ENCODE peak calls at places on chromosomes 16 and 17, in ten cellular contexts. One of them, this sample, is unnamed.

GRCh38 chr17:64357191-64357981 is 33.3 kb downstream of the PECAM1 start:
- DNase-seq in left cardiac atrium: peak
- DNase-seq in stimulated activated naive B cell treated with anti-CD40 and anti-IgM and Interleukin-4, amounts not matched to agents 10 μg/mL and 1 μg/mL and 100 μg/mL, for 72 hours: no peak
- DNase-seq in anterior cingulate cortex: peak
- DNase-seq in upper lobe of right lung: peak
- DNase-seq in nucleus accumbens: no peak
- DNase-seq in ELR: peak
- DNase-seq in fibroblast of pulmonary artery: peak
- DNase-seq in C1 segment of cervical spinal cord: no peak
- DNase-seq in activated gamma-delta T cell treated with anti-CD3 and anti-CD28 coated beads, Interleukin-2, amount 50 U/mL, for 16 hours: no peak
- DNase-seq in this sample: peak

GRCh38 chr17:28282596-28282995 is 36.4 kb upstream of the TMEM97 start:
- DNase-seq in left cardiac atrium: no peak
- DNase-seq in stimulated activated naive B cell treated with anti-CD40 and anti-IgM and Interleukin-4, amounts not matched to agents 10 μg/mL and 1 μg/mL and 100 μg/mL, for 72 hours: no peak
- DNase-seq in anterior cingulate cortex: no peak
- DNase-seq in upper lobe of right lung: no peak
- DNase-seq in nucleus accumbens: no peak
- DNase-seq in ELR: peak
- DNase-seq in fibroblast of pulmonary artery: peak
- DNase-seq in C1 segment of cervical spinal cord: no peak
- DNase-seq in activated gamma-delta T cell treated with anti-CD3 and anti-CD28 coated beads, Interleukin-2, amount 50 U/mL, for 16 hours: no peak
- DNase-seq in this sample: no peak

GRCh38 chr17:880871-881269 is 98.7 kb downstream of the NXN start:
- DNase-seq in left cardiac atrium: no peak
- DNase-seq in stimulated activated naive B cell treated with anti-CD40 and anti-IgM and Interleukin-4, amounts not matched to agents 10 μg/mL and 1 μg/mL and 100 μg/mL, for 72 hours: no peak
- DNase-seq in anterior cingulate cortex: no peak
- DNase-seq in upper lobe of right lung: no peak
- DNase-seq in nucleus accumbens: no peak
- DNase-seq in ELR: no peak
- DNase-seq in fibroblast of pulmonary artery: no peak
- DNase-seq in C1 segment of cervical spinal cord: no peak
- DNase-seq in activated gamma-delta T cell treated with anti-CD3 and anti-CD28 coated beads, Interleukin-2, amount 50 U/mL, for 16 hours: no peak
- DNase-seq in this sample: no peak

GRCh38 chr16:86500708-86501510 is 9.4 kb upstream of the FOXF1 start:
- DNase-seq in left cardiac atrium: no peak
- DNase-seq in stimulated activated naive B cell treated with anti-CD40 and anti-IgM and Interleukin-4, amounts not matched to agents 10 μg/mL and 1 μg/mL and 100 μg/mL, for 72 hours: no peak
- DNase-seq in anterior cingulate cortex: no peak
- DNase-seq in upper lobe of right lung: no peak
- DNase-seq in nucleus accumbens: no peak
- DNase-seq in ELR: no peak
- DNase-seq in fibroblast of pulmonary artery: no peak
- DNase-seq in C1 segment of cervical spinal cord: no peak
- DNase-seq in activated gamma-delta T cell treated with anti-CD3 and anti-CD28 coated beads, Interleukin-2, amount 50 U/mL, for 16 hours: no peak
- DNase-seq in this sample: no peak

GRCh38 chr17:4715071-4715749 is 4.8 kb downstream of the ARRB2 start:
- DNase-seq in left cardiac atrium: peak
- DNase-seq in stimulated activated naive B cell treated with anti-CD40 and anti-IgM and Interleukin-4, amounts not matched to agents 10 μg/mL and 1 μg/mL and 100 μg/mL, for 72 hours: no peak
- DNase-seq in anterior cingulate cortex: no peak
- DNase-seq in upper lobe of right lung: no peak
- DNase-seq in nucleus accumbens: no peak
- DNase-seq in ELR: no peak
- DNase-seq in fibroblast of pulmonary artery: no peak
- DNase-seq in C1 segment of cervical spinal cord: no peak
- DNase-seq in activated gamma-delta T cell treated with anti-CD3 and anti-CD28 coated beads, Interleukin-2, amount 50 U/mL, for 16 hours: peak
- DNase-seq in this sample: no peak

GRCh38 chr17:57032343-57032742 is 52.7 kb upstream of the AKAP1 start:
- DNase-seq in left cardiac atrium: peak
- DNase-seq in stimulated activated naive B cell treated with anti-CD40 and anti-IgM and Interleukin-4, amounts not matched to agents 10 μg/mL and 1 μg/mL and 100 μg/mL, for 72 hours: no peak
- DNase-seq in anterior cingulate cortex: no peak
- DNase-seq in upper lobe of right lung: peak
- DNase-seq in nucleus accumbens: no peak
- DNase-seq in ELR: no peak
- DNase-seq in fibroblast of pulmonary artery: no peak
- DNase-seq in C1 segment of cervical spinal cord: no peak
- DNase-seq in activated gamma-delta T cell treated with anti-CD3 and anti-CD28 coated beads, Interleukin-2, amount 50 U/mL, for 16 hours: no peak
- DNase-seq in this sample: no peak

GRCh38 chr17:72691601-72692000 is 400.9 kb downstream of the SLC39A11 start:
- DNase-seq in left cardiac atrium: no peak
- DNase-seq in stimulated activated naive B cell treated with anti-CD40 and anti-IgM and Interleukin-4, amounts not matched to agents 10 μg/mL and 1 μg/mL and 100 μg/mL, for 72 hours: no peak
- DNase-seq in anterior cingulate cortex: no peak
- DNase-seq in upper lobe of right lung: no peak
- DNase-seq in nucleus accumbens: no peak
- DNase-seq in ELR: peak
- DNase-seq in fibroblast of pulmonary artery: no peak
- DNase-seq in C1 segment of cervical spinal cord: no peak
- DNase-seq in activated gamma-delta T cell treated with anti-CD3 and anti-CD28 coated beads, Interleukin-2, amount 50 U/mL, for 16 hours: no peak
- DNase-seq in this sample: no peak

GRCh38 chr16:85490971-85491771 is 122.0 kb upstream of the GSE1 start:
- DNase-seq in left cardiac atrium: no peak
- DNase-seq in stimulated activated naive B cell treated with anti-CD40 and anti-IgM and Interleukin-4, amounts not matched to agents 10 μg/mL and 1 μg/mL and 100 μg/mL, for 72 hours: no peak
- DNase-seq in anterior cingulate cortex: no peak
- DNase-seq in upper lobe of right lung: no peak
- DNase-seq in nucleus accumbens: no peak
- DNase-seq in ELR: no peak
- DNase-seq in fibroblast of pulmonary artery: no peak
- DNase-seq in C1 segment of cervical spinal cord: no peak
- DNase-seq in activated gamma-delta T cell treated with anti-CD3 and anti-CD28 coated beads, Interleukin-2, amount 50 U/mL, for 16 hours: peak
- DNase-seq in this sample: no peak

GRCh38 chr17:57685499-57686132 is 59.5 kb downstream of the CCDC182 start:
- DNase-seq in left cardiac atrium: no peak
- DNase-seq in stimulated activated naive B cell treated with anti-CD40 and anti-IgM and Interleukin-4, amounts not matched to agents 10 μg/mL and 1 μg/mL and 100 μg/mL, for 72 hours: no peak
- DNase-seq in anterior cingulate cortex: no peak
- DNase-seq in upper lobe of right lung: no peak
- DNase-seq in nucleus accumbens: no peak
- DNase-seq in ELR: no peak
- DNase-seq in fibroblast of pulmonary artery: no peak
- DNase-seq in C1 segment of cervical spinal cord: no peak
- DNase-seq in activated gamma-delta T cell treated with anti-CD3 and anti-CD28 coated beads, Interleukin-2, amount 50 U/mL, for 16 hours: no peak
- DNase-seq in this sample: no peak

GRCh38 chr16:88905563-88905962 is 39.1 kb upstream of the PABPN1L start:
- DNase-seq in left cardiac atrium: no peak
- DNase-seq in stimulated activated naive B cell treated with anti-CD40 and anti-IgM and Interleukin-4, amounts not matched to agents 10 μg/mL and 1 μg/mL and 100 μg/mL, for 72 hours: no peak
- DNase-seq in anterior cingulate cortex: no peak
- DNase-seq in upper lobe of right lung: no peak
- DNase-seq in nucleus accumbens: no peak
- DNase-seq in ELR: peak
- DNase-seq in fibroblast of pulmonary artery: no peak
- DNase-seq in C1 segment of cervical spinal cord: no peak
- DNase-seq in activated gamma-delta T cell treated with anti-CD3 and anti-CD28 coated beads, Interleukin-2, amount 50 U/mL, for 16 hours: no peak
- DNase-seq in this sample: no peak

GRCh38 chr17:60555786-60556185 is 29.7 kb upstream of the APPBP2 start:
- DNase-seq in left cardiac atrium: no peak
- DNase-seq in stimulated activated naive B cell treated with anti-CD40 and anti-IgM and Interleukin-4, amounts not matched to agents 10 μg/mL and 1 μg/mL and 100 μg/mL, for 72 hours: no peak
- DNase-seq in anterior cingulate cortex: no peak
- DNase-seq in upper lobe of right lung: no peak
- DNase-seq in nucleus accumbens: no peak
- DNase-seq in ELR: no peak
- DNase-seq in fibroblast of pulmonary artery: no peak
- DNase-seq in C1 segment of cervical spinal cord: no peak
- DNase-seq in activated gamma-delta T cell treated with anti-CD3 and anti-CD28 coated beads, Interleukin-2, amount 50 U/mL, for 16 hours: no peak
- DNase-seq in this sample: no peak

GRCh38 chr17:18033442-18034099 is 5.4 kb downstream of the ATPAF2 start:
- DNase-seq in left cardiac atrium: no peak
- DNase-seq in stimulated activated naive B cell treated with anti-CD40 and anti-IgM and Interleukin-4, amounts not matched to agents 10 μg/mL and 1 μg/mL and 100 μg/mL, for 72 hours: peak
- DNase-seq in anterior cingulate cortex: peak
- DNase-seq in upper lobe of right lung: no peak
- DNase-seq in nucleus accumbens: peak
- DNase-seq in ELR: peak
- DNase-seq in fibroblast of pulmonary artery: peak
- DNase-seq in C1 segment of cervical spinal cord: no peak
- DNase-seq in activated gamma-delta T cell treated with anti-CD3 and anti-CD28 coated beads, Interleukin-2, amount 50 U/mL, for 16 hours: peak
- DNase-seq in this sample: peak

GRCh38 chr17:55577687-55578086 is 66.4 kb upstream of the SMIM36 start:
- DNase-seq in left cardiac atrium: no peak
- DNase-seq in stimulated activated naive B cell treated with anti-CD40 and anti-IgM and Interleukin-4, amounts not matched to agents 10 μg/mL and 1 μg/mL and 100 μg/mL, for 72 hours: peak
- DNase-seq in anterior cingulate cortex: no peak
- DNase-seq in upper lobe of right lung: peak
- DNase-seq in nucleus accumbens: no peak
- DNase-seq in ELR: no peak
- DNase-seq in fibroblast of pulmonary artery: no peak
- DNase-seq in C1 segment of cervical spinal cord: no peak
- DNase-seq in activated gamma-delta T cell treated with anti-CD3 and anti-CD28 coated beads, Interleukin-2, amount 50 U/mL, for 16 hours: no peak
- DNase-seq in this sample: peak

GRCh38 chr16:65120811-65121721 is 797 bp downstream of the CDH11 start:
- DNase-seq in left cardiac atrium: peak
- DNase-seq in stimulated activated naive B cell treated with anti-CD40 and anti-IgM and Interleukin-4, amounts not matched to agents 10 μg/mL and 1 μg/mL and 100 μg/mL, for 72 hours: no peak
- DNase-seq in anterior cingulate cortex: peak
- DNase-seq in upper lobe of right lung: peak
- DNase-seq in nucleus accumbens: no peak
- DNase-seq in ELR: peak
- DNase-seq in fibroblast of pulmonary artery: peak
- DNase-seq in C1 segment of cervical spinal cord: peak
- DNase-seq in activated gamma-delta T cell treated with anti-CD3 and anti-CD28 coated beads, Interleukin-2, amount 50 U/mL, for 16 hours: no peak
- DNase-seq in this sample: no peak